ENCODE peak calls at places on chromosomes 7 and 10, in five cellular contexts. One of them, this sample, is unnamed.

GRCh38 chr10:79049931-79050895 is 18.6 kb upstream of the ZMIZ1 start:
- DNase-seq in AG04450: no peak
- DNase-seq in ovary: no peak
- DNase-seq in B cell: peak
- DNase-seq in astrocyte of the spinal cord: no peak
- DNase-seq in this sample: no peak

GRCh38 chr10:61759751-61760150 is 97.0 kb downstream of the CABCOCO1 start:
- DNase-seq in AG04450: no peak
- DNase-seq in ovary: no peak
- DNase-seq in B cell: no peak
- DNase-seq in astrocyte of the spinal cord: no peak
- DNase-seq in this sample: no peak

GRCh38 chr10:91350651-91351081 is 59.5 kb upstream of the HECTD2 start:
- DNase-seq in AG04450: no peak
- DNase-seq in ovary: no peak
- DNase-seq in B cell: no peak
- DNase-seq in astrocyte of the spinal cord: peak
- DNase-seq in this sample: no peak

GRCh38 chr10:88616250-88616977 is 29.9 kb downstream of the LIPJ start:
- DNase-seq in AG04450: no peak
- DNase-seq in ovary: no peak
- DNase-seq in B cell: no peak
- DNase-seq in astrocyte of the spinal cord: no peak
- DNase-seq in this sample: peak

GRCh38 chr10:49039409-49039808 is 75.9 kb downstream of the VSTM4 start:
- DNase-seq in AG04450: no peak
- DNase-seq in ovary: no peak
- DNase-seq in B cell: no peak
- DNase-seq in astrocyte of the spinal cord: no peak
- DNase-seq in this sample: no peak

GRCh38 chr7:100736671-100737070 is 3.3 kb downstream of the ZAN start:
- DNase-seq in AG04450: no peak
- DNase-seq in ovary: no peak
- DNase-seq in B cell: no peak
- DNase-seq in astrocyte of the spinal cord: no peak
- DNase-seq in this sample: no peak

GRCh38 chr7:69123003-69123402 is 475.3 kb upstream of the AUTS2 start:
- DNase-seq in AG04450: no peak
- DNase-seq in ovary: no peak
- DNase-seq in B cell: no peak
- DNase-seq in astrocyte of the spinal cord: no peak
- DNase-seq in this sample: no peak

GRCh38 chr10:48455055-48455391 is 148.5 kb downstream of the MAPK8 start:
- DNase-seq in AG04450: no peak
- DNase-seq in ovary: no peak
- DNase-seq in B cell: peak
- DNase-seq in astrocyte of the spinal cord: no peak
- DNase-seq in this sample: no peak

GRCh38 chr10:62627985-62628384 is 176.5 kb upstream of the ADO start:
- DNase-seq in AG04450: no peak
- DNase-seq in ovary: no peak
- DNase-seq in B cell: no peak
- DNase-seq in astrocyte of the spinal cord: no peak
- DNase-seq in this sample: no peak

GRCh38 chr7:32143271-32143670 is 73.1 kb upstream of the PDE1C start:
- DNase-seq in AG04450: no peak
- DNase-seq in ovary: no peak
- DNase-seq in B cell: no peak
- DNase-seq in astrocyte of the spinal cord: peak
- DNase-seq in this sample: no peak

GRCh38 chr10:48490576-48491345 is 114.1 kb downstream of the ARHGAP22 start:
- DNase-seq in AG04450: no peak
- DNase-seq in ovary: no peak
- DNase-seq in B cell: no peak
- DNase-seq in astrocyte of the spinal cord: no peak
- DNase-seq in this sample: no peak

GRCh38 chr7:129160161-129160911 is 15.8 kb downstream of the TSPAN33 start:
- DNase-seq in AG04450: no peak
- DNase-seq in ovary: no peak
- DNase-seq in B cell: no peak
- DNase-seq in astrocyte of the spinal cord: no peak
- DNase-seq in this sample: no peak

GRCh38 chr10:557792-558328 is 131.6 kb downstream of the DIP2C start:
- DNase-seq in AG04450: no peak
- DNase-seq in ovary: no peak
- DNase-seq in B cell: peak
- DNase-seq in astrocyte of the spinal cord: no peak
- DNase-seq in this sample: no peak

GRCh38 chr7:44383566-44383965 is 58.2 kb upstream of the CAMK2B start:
- DNase-seq in AG04450: peak
- DNase-seq in ovary: no peak
- DNase-seq in B cell: no peak
- DNase-seq in astrocyte of the spinal cord: peak
- DNase-seq in this sample: no peak

GRCh38 chr10:123945506-123945905 is 53.9 kb upstream of the CPXM2 start:
- DNase-seq in AG04450: no peak
- DNase-seq in ovary: no peak
- DNase-seq in B cell: no peak
- DNase-seq in astrocyte of the spinal cord: no peak
- DNase-seq in this sample: no peak

GRCh38 chr7:1569833-1570632 is at the start of gene PSMG3:
- DNase-seq in AG04450: peak
- DNase-seq in ovary: peak
- DNase-seq in B cell: peak
- DNase-seq in astrocyte of the spinal cord: peak
- DNase-seq in this sample: peak

GRCh38 chr10:122051609-122052385 is 62.8 kb downstream of the TACC2 start:
- DNase-seq in AG04450: peak
- DNase-seq in ovary: peak
- DNase-seq in B cell: no peak
- DNase-seq in astrocyte of the spinal cord: peak
- DNase-seq in this sample: no peak

GRCh38 chr7:101814996-101815825 is 2.2 kb upstream of the CUX1 start:
- DNase-seq in AG04450: no peak
- DNase-seq in ovary: peak
- DNase-seq in B cell: peak
- DNase-seq in astrocyte of the spinal cord: no peak
- DNase-seq in this sample: peak
- TF ChIP-seq CTCF in AG04450: no peak
- TF ChIP-seq CTCF in ovary: peak
- TF ChIP-seq CTCF in B cell: peak
- TF ChIP-seq CTCF in astrocyte of the spinal cord: peak
- TF ChIP-seq CTCF in this sample: peak

GRCh38 chr10:75496191-75496567 is 64.8 kb downstream of the LRMDA start:
- DNase-seq in AG04450: no peak
- DNase-seq in ovary: no peak
- DNase-seq in B cell: no peak
- DNase-seq in astrocyte of the spinal cord: no peak
- DNase-seq in this sample: no peak

GRCh38 chr10:75495434-75496190 is 64.2 kb downstream of the LRMDA start:
- DNase-seq in AG04450: no peak
- DNase-seq in ovary: no peak
- DNase-seq in B cell: no peak
- DNase-seq in astrocyte of the spinal cord: no peak
- DNase-seq in this sample: no peak

GRCh38 chr10:75487087-75487784 is 55.8 kb downstream of the LRMDA start:
- DNase-seq in AG04450: no peak
- DNase-seq in ovary: no peak
- DNase-seq in B cell: no peak
- DNase-seq in astrocyte of the spinal cord: no peak
- DNase-seq in this sample: no peak

GRCh38 chr10:75493464-75493863 is 62.0 kb downstream of the LRMDA start:
- DNase-seq in AG04450: no peak
- DNase-seq in ovary: no peak
- DNase-seq in B cell: no peak
- DNase-seq in astrocyte of the spinal cord: no peak
- DNase-seq in this sample: no peak

DNA sequence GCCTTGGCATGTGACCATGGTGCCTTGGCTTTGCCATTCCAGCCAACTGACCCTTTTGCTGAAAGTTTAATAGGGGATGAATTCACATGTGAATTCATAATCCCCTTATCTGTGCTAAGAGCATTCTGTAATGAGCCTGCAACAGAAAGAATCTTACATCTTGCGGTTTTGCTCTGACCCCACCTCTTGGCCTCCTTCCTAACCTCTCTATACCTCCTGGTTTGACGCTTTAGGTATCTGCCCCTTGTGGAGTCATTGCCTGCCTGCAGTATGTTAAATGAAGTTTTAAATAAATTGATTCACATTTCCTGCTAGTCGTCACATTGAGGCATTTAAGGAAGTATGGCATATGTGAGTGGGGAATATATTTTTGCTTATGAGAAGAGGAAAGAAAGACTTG is 60.7 kb downstream of the LRMDA start:
- DNase-seq in AG04450: no peak
- DNase-seq in ovary: no peak
- DNase-seq in B cell: no peak
- DNase-seq in astrocyte of the spinal cord: no peak
- DNase-seq in this sample: no peak
- TF ChIP-seq CTCF in AG04450: no peak
- TF ChIP-seq CTCF in ovary: no peak
- TF ChIP-seq CTCF in B cell: no peak
- TF ChIP-seq CTCF in astrocyte of the spinal cord: no peak
- TF ChIP-seq CTCF in this sample: no peak

GRCh38 chr7:134686782-134687181 is 40.1 kb downstream of the BPGM start:
- DNase-seq in AG04450: no peak
- DNase-seq in ovary: no peak
- DNase-seq in B cell: no peak
- DNase-seq in astrocyte of the spinal cord: peak
- DNase-seq in this sample: no peak
- TF ChIP-seq CTCF in AG04450: peak
- TF ChIP-seq CTCF in ovary: no peak
- TF ChIP-seq CTCF in B cell: no peak
- TF ChIP-seq CTCF in astrocyte of the spinal cord: peak
- TF ChIP-seq CTCF in this sample: no peak

GRCh38 chr7:27129729-27130539 is 623 bp downstream of the HOXA4 start:
- DNase-seq in AG04450: no peak
- DNase-seq in ovary: no peak
- DNase-seq in B cell: no peak
- DNase-seq in astrocyte of the spinal cord: no peak
- DNase-seq in this sample: no peak
- TF ChIP-seq CTCF in AG04450: no peak
- TF ChIP-seq CTCF in ovary: no peak
- TF ChIP-seq CTCF in B cell: no peak
- TF ChIP-seq CTCF in astrocyte of the spinal cord: no peak
- TF ChIP-seq CTCF in this sample: no peak

This sample was measured in GM13976.